ENCODE peak calls at places on chromosomes 11 and 22, in seven cellular contexts. One of them, this sample, is unnamed.

GRCh38 chr22:46613606-46613997 is 6.6 kb upstream of the GRAMD4 start:
- DNase-seq in ELR: peak
- DNase-seq in lung: no peak
- DNase-seq in prostate gland: no peak
- DNase-seq in hypothalamus: no peak
- DNase-seq in NB4: peak
- DNase-seq in esophagus squamous epithelium: no peak
- DNase-seq in this sample: no peak

GRCh38 chr11:235998-236773 is at the start of gene SIRT3:
- DNase-seq in esophagus squamous epithelium: peak
- DNase-seq in NB4: peak
- DNase-seq in lung: peak
- DNase-seq in ELR: peak
- DNase-seq in hypothalamus: peak
- DNase-seq in prostate gland: peak
- DNase-seq in this sample: peak

GRCh38 chr11:123393312-123393927 is 36.6 kb upstream of the GRAMD1B start:
- DNase-seq in esophagus squamous epithelium: no peak
- DNase-seq in lung: no peak
- DNase-seq in hypothalamus: no peak
- DNase-seq in NB4: no peak
- DNase-seq in prostate gland: no peak
- DNase-seq in ELR: no peak
- DNase-seq in this sample: no peak

GRCh38 chr11:121464352-121464946 is 11.7 kb upstream of the SORL1-AS1 start:
- DNase-seq in hypothalamus: peak
- DNase-seq in prostate gland: peak
- DNase-seq in lung: peak
- DNase-seq in esophagus squamous epithelium: no peak
- DNase-seq in ELR: peak
- DNase-seq in NB4: peak
- DNase-seq in this sample: peak

GRCh38 chr22:24437820-24438328 is 10.5 kb downstream of the ADORA2A start:
- DNase-seq in NB4: no peak
- DNase-seq in lung: no peak
- DNase-seq in prostate gland: no peak
- DNase-seq in ELR: peak
- DNase-seq in esophagus squamous epithelium: no peak
- DNase-seq in hypothalamus: no peak
- DNase-seq in this sample: no peak

GRCh38 chr11:3200388-3201111 is 18.1 kb downstream of the MRGPRG start:
- DNase-seq in NB4: no peak
- DNase-seq in ELR: no peak
- DNase-seq in prostate gland: no peak
- DNase-seq in hypothalamus: no peak
- DNase-seq in esophagus squamous epithelium: no peak
- DNase-seq in lung: no peak
- DNase-seq in this sample: no peak

GRCh38 chr11:33949201-33949913 is 57.5 kb upstream of the LMO2 start:
- DNase-seq in NB4: no peak
- DNase-seq in esophagus squamous epithelium: no peak
- DNase-seq in lung: no peak
- DNase-seq in hypothalamus: no peak
- DNase-seq in ELR: no peak
- DNase-seq in prostate gland: no peak
- DNase-seq in this sample: no peak

GRCh38 chr11:59556115-59556882 is 45.0 kb downstream of the OR4D9 start:
- DNase-seq in ELR: peak
- DNase-seq in esophagus squamous epithelium: no peak
- DNase-seq in lung: peak
- DNase-seq in NB4: peak
- DNase-seq in hypothalamus: peak
- DNase-seq in prostate gland: no peak
- DNase-seq in this sample: peak

GRCh38 chr11:86202013-86202336 is 42.6 kb upstream of the EED start:
- DNase-seq in prostate gland: no peak
- DNase-seq in NB4: peak
- DNase-seq in hypothalamus: no peak
- DNase-seq in lung: no peak
- DNase-seq in ELR: no peak
- DNase-seq in esophagus squamous epithelium: no peak
- DNase-seq in this sample: no peak

GRCh38 chr11:82038151-82038550 is 695.5 kb downstream of the FAM181B start:
- DNase-seq in esophagus squamous epithelium: no peak
- DNase-seq in hypothalamus: no peak
- DNase-seq in NB4: no peak
- DNase-seq in prostate gland: no peak
- DNase-seq in ELR: no peak
- DNase-seq in lung: no peak
- DNase-seq in this sample: no peak

GRCh38 chr11:111236355-111236754 is 9.2 kb upstream of the POU2AF2 start:
- DNase-seq in esophagus squamous epithelium: no peak
- DNase-seq in prostate gland: no peak
- DNase-seq in ELR: no peak
- DNase-seq in NB4: no peak
- DNase-seq in lung: no peak
- DNase-seq in hypothalamus: no peak
- DNase-seq in this sample: no peak

GRCh38 chr11:61890536-61891330 is 612 bp downstream of the FADS3 start:
- DNase-seq in lung: peak
- DNase-seq in prostate gland: no peak
- DNase-seq in hypothalamus: peak
- DNase-seq in ELR: peak
- DNase-seq in NB4: peak
- DNase-seq in esophagus squamous epithelium: no peak
- DNase-seq in this sample: peak

GRCh38 chr11:69595805-69596665 is 44.9 kb upstream of the CCND1 start:
- DNase-seq in prostate gland: no peak
- DNase-seq in ELR: no peak
- DNase-seq in lung: no peak
- DNase-seq in NB4: no peak
- DNase-seq in hypothalamus: no peak
- DNase-seq in esophagus squamous epithelium: no peak
- DNase-seq in this sample: no peak

This sample was measured in RKO.